ENCODE peak calls at places on chromosomes 5 and 9, in nine cellular contexts. One of them, this sample, is unnamed.

GRCh38 chr9:95505676-95506437 is 10.9 kb downstream of the PTCH1 start:
- DNase-seq in lower lobe of right lung: no peak
- DNase-seq in lung: no peak
- DNase-seq in Caco-2: peak; percentile 66
- DNase-seq in sigmoid colon: peak; percentile 80
- DNase-seq in A673: peak; percentile 78
- DNase-seq in IMR-90: peak; percentile 63
- DNase-seq in fibroblast of lung: peak; percentile 75
- DNase-seq in OCI-LY7: peak; percentile 81
- DNase-seq in this sample: peak; percentile 65

GRCh38 chr5:39080168-39080567 is 6.0 kb upstream of the RICTOR start:
- DNase-seq in Caco-2: no peak
- DNase-seq in OCI-LY7: no peak
- DNase-seq in lung: no peak
- DNase-seq in sigmoid colon: no peak
- DNase-seq in IMR-90: no peak
- DNase-seq in A673: no peak
- DNase-seq in lower lobe of right lung: no peak
- DNase-seq in fibroblast of lung: no peak
- DNase-seq in this sample: no peak

GRCh38 chr5:91955610-91956009 is 572.5 kb upstream of the ARRDC3 start:
- DNase-seq in sigmoid colon: no peak
- DNase-seq in Caco-2: no peak
- DNase-seq in A673: peak; percentile 59
- DNase-seq in IMR-90: no peak
- DNase-seq in OCI-LY7: no peak
- DNase-seq in lower lobe of right lung: no peak
- DNase-seq in fibroblast of lung: no peak
- DNase-seq in lung: no peak
- DNase-seq in this sample: no peak

GRCh38 chr9:129416831-129417604 is 203.9 kb downstream of the C9orf50 start:
- DNase-seq in fibroblast of lung: no peak
- DNase-seq in lung: no peak
- DNase-seq in IMR-90: no peak
- DNase-seq in OCI-LY7: peak; percentile 45
- DNase-seq in Caco-2: no peak
- DNase-seq in lower lobe of right lung: no peak
- DNase-seq in sigmoid colon: no peak
- DNase-seq in A673: no peak
- DNase-seq in this sample: no peak

GRCh38 chr9:72334658-72335337 is 30.2 kb downstream of the ZFAND5 start:
- DNase-seq in IMR-90: no peak
- DNase-seq in sigmoid colon: no peak
- DNase-seq in OCI-LY7: no peak
- DNase-seq in fibroblast of lung: no peak
- DNase-seq in lower lobe of right lung: no peak
- DNase-seq in lung: no peak
- DNase-seq in Caco-2: no peak
- DNase-seq in A673: no peak
- DNase-seq in this sample: no peak

GRCh38 chr5:30874234-30875034 is 319.1 kb upstream of the CDH6 start:
- DNase-seq in lower lobe of right lung: no peak
- DNase-seq in fibroblast of lung: no peak
- DNase-seq in A673: peak; percentile 36
- DNase-seq in lung: no peak
- DNase-seq in sigmoid colon: no peak
- DNase-seq in IMR-90: peak; percentile 10
- DNase-seq in OCI-LY7: no peak
- DNase-seq in Caco-2: no peak
- DNase-seq in this sample: no peak

GRCh38 chr5:174172104-174172965 is 126.8 kb downstream of the NSG2 start:
- DNase-seq in IMR-90: no peak
- DNase-seq in lower lobe of right lung: no peak
- DNase-seq in lung: no peak
- DNase-seq in fibroblast of lung: no peak
- DNase-seq in sigmoid colon: no peak
- DNase-seq in Caco-2: no peak
- DNase-seq in OCI-LY7: no peak
- DNase-seq in A673: no peak
- DNase-seq in this sample: no peak

GRCh38 chr5:134541736-134542376 is 16.4 kb downstream of the JADE2 start:
- DNase-seq in lower lobe of right lung: peak; percentile 66
- DNase-seq in OCI-LY7: no peak
- DNase-seq in Caco-2: peak; percentile 55
- DNase-seq in sigmoid colon: no peak
- DNase-seq in lung: peak; percentile 47
- DNase-seq in A673: no peak
- DNase-seq in IMR-90: peak; percentile 64
- DNase-seq in fibroblast of lung: peak; percentile 71
- DNase-seq in this sample: no peak

GRCh38 chr5:157057459-157058370 is 1.2 kb downstream of the HAVCR1 start:
- DNase-seq in Caco-2: no peak
- DNase-seq in lung: no peak
- DNase-seq in OCI-LY7: no peak
- DNase-seq in sigmoid colon: no peak
- DNase-seq in IMR-90: no peak
- DNase-seq in fibroblast of lung: no peak
- DNase-seq in A673: no peak
- DNase-seq in lower lobe of right lung: no peak
- DNase-seq in this sample: no peak

GRCh38 chr9:136012651-136013050 is 51.5 kb upstream of the UBAC1 start:
- DNase-seq in lung: no peak
- DNase-seq in lower lobe of right lung: peak; percentile 43
- DNase-seq in fibroblast of lung: peak; percentile 64
- DNase-seq in IMR-90: peak; percentile 15
- DNase-seq in sigmoid colon: peak; percentile 75
- DNase-seq in A673: no peak
- DNase-seq in OCI-LY7: peak; percentile 93
- DNase-seq in Caco-2: no peak
- DNase-seq in this sample: no peak

GRCh38 chr5:59608745-59609144 is 284.8 kb downstream of the PDE4D start:
- DNase-seq in OCI-LY7: no peak
- DNase-seq in Caco-2: no peak
- DNase-seq in fibroblast of lung: peak; percentile 22
- DNase-seq in lung: no peak
- DNase-seq in A673: no peak
- DNase-seq in IMR-90: no peak
- DNase-seq in lower lobe of right lung: no peak
- DNase-seq in sigmoid colon: no peak
- DNase-seq in this sample: no peak

GRCh38 chr5:78899922-78900362 is 85.2 kb downstream of the ARSB start:
- DNase-seq in lower lobe of right lung: peak; percentile 50
- DNase-seq in fibroblast of lung: peak; percentile 70
- DNase-seq in IMR-90: peak; percentile 67
- DNase-seq in Caco-2: peak; percentile 71
- DNase-seq in lung: peak; percentile 36
- DNase-seq in OCI-LY7: peak; percentile 32
- DNase-seq in sigmoid colon: no peak
- DNase-seq in A673: peak; percentile 76
- DNase-seq in this sample: no peak

DNA sequence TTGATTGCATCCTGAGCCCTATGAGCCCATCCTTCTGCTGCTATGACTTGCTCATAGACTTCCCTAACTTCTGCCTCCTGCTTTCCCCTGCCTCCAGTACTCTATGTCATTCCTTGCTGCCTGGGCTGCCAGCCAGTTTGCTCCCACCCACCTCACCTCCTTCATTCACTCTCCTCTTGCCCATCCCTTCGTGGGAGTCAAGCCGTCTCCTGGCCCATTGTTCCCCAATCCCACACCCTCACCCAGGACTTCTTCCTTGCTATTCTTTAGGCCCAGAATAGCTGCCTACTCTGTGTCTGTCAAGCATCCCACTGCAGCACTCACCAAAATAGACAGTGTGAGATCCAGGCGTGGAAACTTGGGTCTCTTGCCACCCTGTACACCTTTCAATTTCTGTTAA is 131.0 kb downstream of the RASGRF2 start:
- DNase-seq in Caco-2: no peak
- DNase-seq in lower lobe of right lung: no peak
- DNase-seq in A673: no peak
- DNase-seq in sigmoid colon: no peak
- DNase-seq in IMR-90: no peak
- DNase-seq in OCI-LY7: no peak
- DNase-seq in lung: no peak
- DNase-seq in fibroblast of lung: no peak
- DNase-seq in this sample: no peak
- TF ChIP-seq CTCF in Caco-2: no peak
- TF ChIP-seq CTCF in lower lobe of right lung: no peak
- TF ChIP-seq CTCF in A673: no peak
- TF ChIP-seq CTCF in sigmoid colon: no peak
- TF ChIP-seq CTCF in IMR-90: no peak
- TF ChIP-seq CTCF in OCI-LY7: no peak
- TF ChIP-seq CTCF in lung: no peak
- TF ChIP-seq CTCF in fibroblast of lung: no peak
- TF ChIP-seq CTCF in this sample: no peak

GRCh38 chr5:14268236-14268701 is 125.1 kb downstream of the TRIO start:
- DNase-seq in OCI-LY7: no peak
- DNase-seq in IMR-90: peak; percentile 81
- DNase-seq in lower lobe of right lung: no peak
- DNase-seq in fibroblast of lung: peak; percentile 34
- DNase-seq in A673: peak; percentile 55
- DNase-seq in lung: no peak
- DNase-seq in sigmoid colon: no peak
- DNase-seq in Caco-2: peak; percentile 62
- DNase-seq in this sample: no peak

GRCh38 chr5:14270212-14270702 is 127.1 kb downstream of the TRIO start:
- DNase-seq in fibroblast of lung: peak; percentile 82
- DNase-seq in Caco-2: peak; percentile 73
- DNase-seq in lower lobe of right lung: no peak
- DNase-seq in OCI-LY7: peak; percentile 70
- DNase-seq in sigmoid colon: no peak
- DNase-seq in lung: peak; percentile 51
- DNase-seq in A673: peak; percentile 82
- DNase-seq in IMR-90: peak; percentile 64
- DNase-seq in this sample: no peak

GRCh38 chr5:14267166-14267838 is 124.2 kb downstream of the TRIO start:
- DNase-seq in fibroblast of lung: no peak
- DNase-seq in OCI-LY7: no peak
- DNase-seq in Caco-2: no peak
- DNase-seq in lower lobe of right lung: no peak
- DNase-seq in IMR-90: no peak
- DNase-seq in A673: peak; percentile 50
- DNase-seq in sigmoid colon: no peak
- DNase-seq in lung: no peak
- DNase-seq in this sample: no peak

GRCh38 chr5:14269395-14269794 is 126.3 kb downstream of the TRIO start:
- DNase-seq in lung: no peak
- DNase-seq in A673: no peak
- DNase-seq in sigmoid colon: no peak
- DNase-seq in fibroblast of lung: no peak
- DNase-seq in IMR-90: no peak
- DNase-seq in Caco-2: peak; percentile 65
- DNase-seq in lower lobe of right lung: no peak
- DNase-seq in OCI-LY7: no peak
- DNase-seq in this sample: no peak

DNA sequence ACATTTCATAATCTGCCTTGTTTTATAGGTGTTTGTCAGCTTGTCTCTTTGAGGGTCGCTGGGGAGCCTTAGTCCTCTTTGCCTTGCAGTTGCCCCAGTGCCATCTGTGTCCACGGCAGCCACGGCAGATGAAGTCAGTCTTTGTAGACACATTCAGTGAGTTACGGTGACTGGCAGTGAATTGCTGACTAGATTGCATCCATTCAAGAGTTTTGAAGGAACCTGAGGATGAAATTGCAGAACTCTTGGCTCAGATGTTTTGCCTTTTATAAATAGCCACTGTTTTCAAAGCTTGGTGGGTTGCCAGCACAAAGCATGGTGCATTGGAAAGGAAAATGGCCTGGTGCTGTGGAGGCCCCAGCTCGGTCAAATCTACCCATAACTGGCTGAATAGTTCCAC is 125.6 kb downstream of the TRIO start:
- DNase-seq in OCI-LY7: no peak
- DNase-seq in Caco-2: no peak
- DNase-seq in lung: no peak
- DNase-seq in A673: no peak
- DNase-seq in fibroblast of lung: peak; percentile 57
- DNase-seq in sigmoid colon: no peak
- DNase-seq in IMR-90: peak; percentile 50
- DNase-seq in lower lobe of right lung: no peak
- DNase-seq in this sample: no peak
- H3K4me1 ChIP-seq in OCI-LY7: peaks cover 28% of the 10 kb centered on the region
- H3K4me1 ChIP-seq in Caco-2: peaks cover 59% of the 10 kb centered on the region
- H3K4me1 ChIP-seq in lung: peaks cover 33% of the 10 kb centered on the region
- H3K4me1 ChIP-seq in A673: peaks cover 82% of the 10 kb centered on the region
- H3K4me1 ChIP-seq in fibroblast of lung: peaks cover 41% of the 10 kb centered on the region
- H3K4me1 ChIP-seq in sigmoid colon: peaks cover 62% of the 10 kb centered on the region
- H3K4me1 ChIP-seq in IMR-90: peaks cover 36% of the 10 kb centered on the region
- H3K4me1 ChIP-seq in lower lobe of right lung: peaks cover 54% of the 10 kb centered on the region
- H3K4me1 ChIP-seq in this sample: peaks cover 6% of the 10 kb centered on the region

GRCh38 chr9:34318163-34318790 is 10.8 kb downstream of the KIF24 start:
- DNase-seq in fibroblast of lung: no peak
- DNase-seq in sigmoid colon: no peak
- DNase-seq in Caco-2: no peak
- DNase-seq in A673: no peak
- DNase-seq in lower lobe of right lung: no peak
- DNase-seq in IMR-90: no peak
- DNase-seq in OCI-LY7: no peak
- DNase-seq in lung: no peak
- DNase-seq in this sample: no peak
- TF ChIP-seq CTCF in fibroblast of lung: no peak
- TF ChIP-seq CTCF in sigmoid colon: no peak
- TF ChIP-seq CTCF in Caco-2: no peak
- TF ChIP-seq CTCF in A673: no peak
- TF ChIP-seq CTCF in lower lobe of right lung: no peak
- TF ChIP-seq CTCF in IMR-90: no peak
- TF ChIP-seq CTCF in OCI-LY7: no peak
- TF ChIP-seq CTCF in lung: no peak
- TF ChIP-seq CTCF in this sample: no peak

GRCh38 chr5:10303201-10303600 is 4.5 kb downstream of the CMBL start:
- DNase-seq in A673: no peak
- DNase-seq in IMR-90: no peak
- DNase-seq in Caco-2: no peak
- DNase-seq in OCI-LY7: no peak
- DNase-seq in lung: no peak
- DNase-seq in fibroblast of lung: no peak
- DNase-seq in sigmoid colon: no peak
- DNase-seq in lower lobe of right lung: no peak
- DNase-seq in this sample: no peak

GRCh38 chr5:10306114-10306513 is 1.6 kb downstream of the CMBL start:
- DNase-seq in lung: no peak
- DNase-seq in fibroblast of lung: no peak
- DNase-seq in OCI-LY7: no peak
- DNase-seq in A673: no peak
- DNase-seq in lower lobe of right lung: no peak
- DNase-seq in Caco-2: no peak
- DNase-seq in IMR-90: no peak
- DNase-seq in sigmoid colon: peak; percentile 32
- DNase-seq in this sample: no peak

GRCh38 chr5:10301842-10302610 is 5.7 kb downstream of the CMBL start:
- DNase-seq in sigmoid colon: peak; percentile 84
- DNase-seq in fibroblast of lung: no peak
- DNase-seq in OCI-LY7: no peak
- DNase-seq in lower lobe of right lung: peak; percentile 91
- DNase-seq in IMR-90: no peak
- DNase-seq in Caco-2: no peak
- DNase-seq in A673: no peak
- DNase-seq in lung: peak; percentile 86
- DNase-seq in this sample: no peak

GRCh38 chr5:10304932-10305331 is 2.8 kb downstream of the CMBL start:
- DNase-seq in Caco-2: no peak
- DNase-seq in fibroblast of lung: no peak
- DNase-seq in lower lobe of right lung: no peak
- DNase-seq in OCI-LY7: no peak
- DNase-seq in A673: no peak
- DNase-seq in lung: no peak
- DNase-seq in IMR-90: no peak
- DNase-seq in sigmoid colon: no peak
- DNase-seq in this sample: no peak

GRCh38 chr5:10303699-10304170 is 4.0 kb downstream of the CMBL start:
- DNase-seq in lower lobe of right lung: no peak
- DNase-seq in sigmoid colon: no peak
- DNase-seq in A673: no peak
- DNase-seq in Caco-2: no peak
- DNase-seq in IMR-90: no peak
- DNase-seq in lung: no peak
- DNase-seq in fibroblast of lung: no peak
- DNase-seq in OCI-LY7: no peak
- DNase-seq in this sample: no peak
- H3K4me1 ChIP-seq in lower lobe of right lung: peaks cover 9% of the 10 kb centered on the region
- H3K4me1 ChIP-seq in sigmoid colon: peaks cover 8% of the 10 kb centered on the region
- H3K4me1 ChIP-seq in A673: no peaks in the 10 kb centered on the region
- H3K4me1 ChIP-seq in Caco-2: peaks cover 4% of the 10 kb centered on the region
- H3K4me1 ChIP-seq in IMR-90: peaks cover 4% of the 10 kb centered on the region
- H3K4me1 ChIP-seq in lung: peaks cover 6% of the 10 kb centered on the region
- H3K4me1 ChIP-seq in fibroblast of lung: no peaks in the 10 kb centered on the region
- H3K4me1 ChIP-seq in OCI-LY7: no peaks in the 10 kb centered on the region
- H3K4me1 ChIP-seq in this sample: peaks cover 5% of the 10 kb centered on the region